ENCODE peak calls at places on chromosomes 16 and 17, in seven cellular contexts. E is stomach, L is Peyer's patch, R is uterus, U is K562, W is lower leg skin, A is adrenal gland. X is an unnamed sample.

GRCh38 chr17:7700510-7700909 is 4.5 kb upstream of the EFNB3 start:
- DNase-seq in E (no peak), L (no peak), R (no peak), U (peak; percentile 30), W (no peak), A (no peak), X (no peak)

GRCh38 chr17:5011928-5012327 is 14.2 kb downstream of the KIF1C start:
- DNase-seq in E (no peak), L (no peak), R (no peak), U (no peak), W (no peak), A (no peak), X (peak; percentile 52)

GRCh38 chr17:53193044-53193443 is 629.7 kb upstream of the KIF2B start:
- DNase-seq in E (no peak), L (no peak), R (no peak), U (no peak), W (no peak), A (no peak), X (no peak)

GRCh38 chr16:81548901-81549546 is 104.4 kb downstream of the CMIP start:
- DNase-seq in E (no peak), L (peak; percentile 81), R (no peak), U (no peak), W (no peak), A (no peak), X (no peak)

GRCh38 chr16:78437352-78437968 is 338.0 kb downstream of the WWOX start:
- DNase-seq in E (peak; percentile 33), L (no peak), R (peak; percentile 26), U (peak; percentile 79), W (no peak), A (peak; percentile 54), X (peak; percentile 23)

GRCh38 chr16:83772806-83773205 is 35.0 kb upstream of the HSBP1 start:
- DNase-seq in E (no peak), L (no peak), R (no peak), U (no peak), W (no peak), A (no peak), X (no peak)

GRCh38 chr17:7323731-7324437 is 5.3 kb downstream of the NEURL4 start:
- DNase-seq in E (peak; percentile 67), L (peak; percentile 76), R (peak; percentile 58), U (peak; percentile 49), W (peak; percentile 42), A (no peak), X (peak; percentile 84)

GRCh38 chr16:35795361-35796029 is 2336.1 kb downstream of the TP53TG3F start:
- DNase-seq in E (no peak), L (no peak), R (no peak), U (no peak), W (no peak), A (no peak), X (no peak)

GRCh38 chr16:84548971-84549844 is 44.7 kb upstream of the MEAK7 start:
- DNase-seq in E (no peak), L (no peak), R (no peak), U (no peak), W (no peak), A (peak; percentile 80), X (no peak)

GRCh38 chr17:78572277-78573205 is 4.7 kb downstream of the DNAH17 start:
- DNase-seq in E (no peak), L (no peak), R (no peak), U (no peak), W (no peak), A (no peak), X (no peak)

GRCh38 chr16:11128211-11129123 is 127.5 kb downstream of the SOCS1 start:
- DNase-seq in E (peak; percentile 70), L (no peak), R (peak; percentile 56), U (peak; percentile 70), W (no peak), A (no peak), X (no peak)

GRCh38 chr17:44327715-44328449 is 3.3 kb upstream of the SLC25A39 start:
- DNase-seq in E (no peak), L (no peak), R (no peak), U (no peak), W (no peak), A (no peak), X (no peak)

GRCh38 chr17:44324571-44325275 is at the start of gene SLC25A39:
- DNase-seq in E (peak; percentile 97), L (peak; percentile 98), R (peak; percentile 96), U (peak; percentile 93), W (peak; percentile 90), A (peak; percentile 97), X (peak; percentile 80)

GRCh38 chr17:44324092-44324570 is 492 bp downstream of the SLC25A39 start:
- DNase-seq in E (no peak), L (no peak), R (no peak), U (no peak), W (no peak), A (no peak), X (no peak)

GRCh38 chr17:44323359-44324091 is 1.1 kb downstream of the SLC25A39 start:
- DNase-seq in E (no peak), L (no peak), R (no peak), U (no peak), W (no peak), A (no peak), X (no peak)

GRCh38 chr17:44326867-44327444 is 2.3 kb upstream of the SLC25A39 start:
- DNase-seq in E (peak; percentile 97), L (peak; percentile 96), R (peak; percentile 96), U (peak; percentile 89), W (peak; percentile 96), A (peak; percentile 98), X (peak; percentile 94)
- TF ChIP-seq POLR2A in E (no peak), L (no peak), R (peak; percentile 8), U (no peak), W (no peak), A (no peak), X (no peak)

DNA sequence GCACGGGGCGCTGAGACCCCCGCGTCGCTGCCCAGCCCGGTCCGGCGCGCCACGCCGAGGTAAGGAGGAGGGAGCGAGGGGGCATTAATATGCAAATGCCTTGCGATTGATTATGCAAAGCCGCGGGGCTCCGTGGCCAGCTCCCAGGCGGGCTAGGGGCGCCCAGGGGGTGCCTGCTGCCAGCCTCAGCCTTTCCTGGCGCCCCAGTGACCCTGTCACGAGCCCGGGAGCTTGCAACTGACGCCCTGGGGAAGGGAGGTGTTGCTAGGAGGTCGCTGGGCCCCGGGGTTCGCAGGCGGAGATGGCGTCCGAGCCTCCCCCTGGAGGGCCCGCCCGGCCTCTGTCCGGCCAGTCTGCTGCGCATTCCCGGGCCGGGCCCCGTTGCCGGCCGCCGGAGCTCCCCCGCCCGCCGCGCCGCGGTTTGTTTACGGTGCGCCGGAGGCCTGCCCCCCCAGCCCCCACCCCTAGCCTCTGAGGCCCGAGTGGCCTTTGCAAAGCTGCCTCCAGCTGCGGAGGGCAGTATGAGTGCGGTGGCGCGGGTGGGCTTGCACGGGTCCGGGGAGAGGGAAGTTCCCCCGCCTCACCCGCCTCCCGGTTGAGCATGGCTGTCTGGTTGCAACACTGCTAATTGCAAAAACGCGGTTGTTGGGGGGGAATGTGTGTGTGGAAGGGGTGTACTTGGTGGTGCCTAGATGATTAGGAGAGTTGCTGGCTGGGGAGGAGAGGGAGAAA is 435 bp downstream of the THRA start:
- DNase-seq in E (peak; percentile 51), L (no peak), R (peak; percentile 65), U (peak; percentile 74), W (no peak), A (no peak), X (no peak)
- TF ChIP-seq POLR2A in E (no peak), L (peak; percentile 46), R (no peak), U (peak; percentile 42), W (no peak), A (peak; percentile 65), X (no peak)

DNA sequence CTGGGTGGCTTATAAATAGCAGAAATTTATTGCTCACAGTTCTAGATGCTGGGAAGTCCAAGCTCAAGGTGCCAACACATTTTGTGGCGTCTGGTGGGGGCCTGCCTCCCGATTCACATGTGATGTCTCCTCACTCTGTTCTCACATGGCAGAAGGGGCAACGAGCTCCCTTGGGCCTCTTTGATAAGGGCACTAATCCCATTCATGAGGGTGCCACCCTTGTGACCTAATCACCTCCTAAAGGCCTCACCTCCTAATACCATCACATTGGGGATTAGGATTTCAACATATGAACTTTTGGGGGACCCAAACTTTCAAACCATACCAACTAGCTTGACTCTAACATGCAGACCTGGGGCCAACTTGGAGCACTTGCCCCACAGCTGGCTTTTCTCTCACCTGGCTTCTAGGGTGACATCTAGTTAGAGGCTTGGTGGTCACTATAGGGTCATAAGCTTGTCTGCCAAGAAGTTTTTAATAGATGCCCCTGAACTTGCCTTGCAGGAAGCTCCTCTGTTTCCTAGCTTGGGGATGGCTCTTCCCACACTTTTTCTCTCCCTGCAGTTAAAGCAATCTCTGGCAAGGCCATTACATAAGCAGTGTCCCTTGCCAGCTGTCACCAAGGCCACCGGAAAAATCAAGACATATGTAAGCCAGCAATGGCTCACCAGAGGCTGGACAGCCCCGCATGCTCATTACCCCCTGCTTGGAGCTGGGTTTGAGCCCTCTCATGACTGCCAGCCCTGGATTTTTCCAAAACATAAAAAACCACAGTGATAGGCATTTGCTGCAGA is 8.4 kb upstream of the MED9 start:
- DNase-seq in E (no peak), L (no peak), R (no peak), U (no peak), W (no peak), A (peak; percentile 92), X (no peak)
- TF ChIP-seq POLR2A in E (no peak), L (no peak), R (no peak), U (no peak), W (no peak), A (no peak), X (no peak)

GRCh38 chr17:28041844-28042656 is 427 bp upstream of the NLK start:
- DNase-seq in E (no peak), L (no peak), R (no peak), U (no peak), W (no peak), A (no peak), X (no peak)

GRCh38 chr17:28042721-28043291 is 329 bp downstream of the NLK start:
- DNase-seq in E (no peak), L (no peak), R (no peak), U (no peak), W (no peak), A (no peak), X (no peak)

GRCh38 chr17:28043296-28043695 is 819 bp downstream of the NLK start:
- DNase-seq in E (no peak), L (no peak), R (no peak), U (no peak), W (no peak), A (no peak), X (no peak)

GRCh38 chr17:28042657-28042720 is at the start of gene NLK:
- DNase-seq in E (no peak), L (no peak), R (no peak), U (no peak), W (no peak), A (no peak), X (no peak)

DNA sequence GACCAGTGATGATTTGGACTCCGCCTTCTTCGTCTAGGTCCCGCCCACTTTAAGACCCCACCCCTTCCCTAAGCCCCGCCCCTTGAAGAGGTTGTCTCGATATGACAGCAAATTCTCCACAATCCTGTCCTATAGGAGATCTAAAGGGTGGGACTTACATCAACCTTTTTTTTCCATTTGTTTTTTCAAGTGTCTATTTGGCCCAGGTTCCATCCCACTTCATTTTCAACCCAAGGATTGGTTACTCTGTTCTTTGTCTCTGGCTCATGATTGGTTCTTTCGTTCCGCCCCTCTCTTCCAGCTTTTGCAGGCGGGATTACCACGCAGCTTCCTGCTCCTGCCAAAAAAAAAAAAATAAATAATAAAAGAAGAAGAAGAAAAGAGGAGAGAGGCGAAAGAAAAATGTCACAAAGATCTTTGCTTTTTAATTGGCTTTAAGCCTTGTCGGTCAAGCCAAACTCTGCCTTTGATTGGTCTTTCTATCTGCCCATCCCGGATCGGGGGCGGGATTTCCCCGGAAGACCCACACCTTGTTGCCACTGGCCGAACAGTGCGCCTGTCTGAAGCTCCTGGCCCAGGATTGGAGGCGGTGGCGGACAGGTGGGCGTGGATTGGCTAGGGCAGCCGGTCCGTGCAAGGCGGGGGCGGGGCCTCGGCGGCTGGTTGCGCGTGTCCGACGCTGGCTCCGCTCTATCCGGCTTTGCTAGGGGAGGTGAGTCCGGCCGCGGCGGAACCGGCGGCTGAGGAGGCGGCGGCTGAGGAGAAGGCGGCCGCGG is 1.2 kb upstream of the NLK start:
- DNase-seq in E (peak; percentile 99), L (peak; percentile 100), R (peak; percentile 99), U (peak; percentile 99), W (peak; percentile 99), A (peak; percentile 100), X (peak; percentile 93)
- TF ChIP-seq POLR2A in E (no peak), L (peak; percentile 79), R (peak; percentile 61), U (peak; percentile 64), W (no peak), A (peak; percentile 94), X (peak; percentile 84)

X was measured in GM12892.